ENCODE peak calls at places on chromosomes 4 and X, in seven cellular contexts. S is EH, F is right atrium auricular region, W is SK-N-SH, Q is GM12865, D is smooth muscle cell of the brain vasculature, E is left colon. L is an unnamed sample.

GRCh38 chr4:89641367-89641687 is 195.6 kb downstream of the SNCA start:
- DNase-seq in W (no peak), E (no peak), Q (no peak), S (no peak), F (no peak), D (no peak), L (no peak)

GRCh38 chrX:111254896-111255693 is 15.2 kb downstream of the CAPN6 start:
- DNase-seq in Q (no peak), S (no peak), D (no peak), W (no peak), F (no peak), E (no peak), L (no peak)

GRCh38 chrX:77174680-77175336 is 272.4 kb upstream of the FGF16 start:
- DNase-seq in W (no peak), E (no peak), S (no peak), F (no peak), Q (no peak), D (no peak), L (no peak)

GRCh38 chr4:13705521-13706035 is 78.1 kb upstream of the BOD1L1 start:
- DNase-seq in W (peak; percentile 24), D (no peak), S (peak; percentile 19), Q (no peak), E (peak; percentile 64), F (no peak), L (peak; percentile 1)

GRCh38 chrX:78104447-78105176 is 564 bp downstream of the PGK1 start:
- DNase-seq in W (peak; percentile 19), S (peak; percentile 57), E (peak; percentile 58), Q (peak; percentile 73), D (no peak), F (peak; percentile 69), L (peak; percentile 73)

GRCh38 chr4:92969650-92970370 is 666.0 kb downstream of the GRID2 start:
- DNase-seq in D (peak; percentile 57), W (no peak), Q (no peak), S (peak; percentile 71), E (no peak), F (no peak), L (peak; percentile 11)

GRCh38 chrX:48573690-48574269 is 504 bp upstream of the RBM3 start:
- DNase-seq in W (peak; percentile 40), D (no peak), F (peak; percentile 68), E (peak; percentile 54), Q (no peak), S (no peak), L (peak; percentile 6)

GRCh38 chr4:56531823-56532222 is 26.2 kb downstream of the ARL9 start:
- DNase-seq in W (no peak), F (no peak), D (no peak), E (no peak), Q (no peak), S (no peak), L (no peak)

GRCh38 chr4:125765936-125766335 is 451.2 kb downstream of the FAT4 start:
- DNase-seq in Q (no peak), F (no peak), D (no peak), S (peak; percentile 21), W (no peak), E (no peak), L (no peak)

GRCh38 chr4:172055498-172055897 is 242.3 kb downstream of the GALNTL6 start:
- DNase-seq in W (no peak), E (no peak), F (no peak), Q (no peak), D (no peak), S (no peak), L (no peak)

GRCh38 chr4:186557486-186557885 is 2.1 kb upstream of the MTNR1A start:
- DNase-seq in S (peak; percentile 79), E (no peak), F (no peak), D (no peak), Q (no peak), W (no peak), L (no peak)

GRCh38 chr4:8316911-8317351 is 47.4 kb downstream of the HTRA3 start:
- DNase-seq in F (peak; percentile 52), D (no peak), E (no peak), W (no peak), S (no peak), Q (no peak), L (no peak)